ENCODE peak calls at places on chromosomes 1 and 21, in nine cellular contexts. One of them, this sample, is unnamed.

GRCh38 chr1:6260433-6260934 is 414 bp downstream of the GPR153 start:
- DNase-seq in progenitor cell of endocrine pancreas: no peak
- DNase-seq in BJ: no peak
- DNase-seq in NCI-H2107: no peak
- DNase-seq in AG20443: no peak
- DNase-seq in activated CD4-positive, alpha-beta T cell treated with anti-CD3 and anti-CD28 coated beads for 48 hours: no peak
- DNase-seq in NCI-H1930: peak
- DNase-seq in AG09309: no peak
- DNase-seq in posterior vena cava: no peak
- DNase-seq in this sample: no peak

GRCh38 chr1:39369568-39369967 is 121.9 kb upstream of the BMP8A start:
- DNase-seq in posterior vena cava: no peak
- DNase-seq in AG20443: no peak
- DNase-seq in activated CD4-positive, alpha-beta T cell treated with anti-CD3 and anti-CD28 coated beads for 48 hours: no peak
- DNase-seq in progenitor cell of endocrine pancreas: no peak
- DNase-seq in NCI-H2107: no peak
- DNase-seq in NCI-H1930: no peak
- DNase-seq in AG09309: no peak
- DNase-seq in BJ: no peak
- DNase-seq in this sample: no peak

GRCh38 chr21:34807146-34807880 is 138.5 kb downstream of the CLIC6 start:
- DNase-seq in activated CD4-positive, alpha-beta T cell treated with anti-CD3 and anti-CD28 coated beads for 48 hours: peak
- DNase-seq in AG09309: peak
- DNase-seq in NCI-H1930: no peak
- DNase-seq in posterior vena cava: peak
- DNase-seq in BJ: peak
- DNase-seq in NCI-H2107: no peak
- DNase-seq in AG20443: peak
- DNase-seq in progenitor cell of endocrine pancreas: no peak
- DNase-seq in this sample: peak

GRCh38 chr1:200081151-200081981 is 53.9 kb downstream of the NR5A2 start:
- DNase-seq in NCI-H1930: no peak
- DNase-seq in AG09309: no peak
- DNase-seq in progenitor cell of endocrine pancreas: no peak
- DNase-seq in posterior vena cava: no peak
- DNase-seq in activated CD4-positive, alpha-beta T cell treated with anti-CD3 and anti-CD28 coated beads for 48 hours: no peak
- DNase-seq in AG20443: no peak
- DNase-seq in BJ: no peak
- DNase-seq in NCI-H2107: no peak
- DNase-seq in this sample: no peak

GRCh38 chr1:111894497-111894896 is 95.0 kb downstream of the KCND3 start:
- DNase-seq in posterior vena cava: no peak
- DNase-seq in NCI-H1930: no peak
- DNase-seq in AG20443: no peak
- DNase-seq in activated CD4-positive, alpha-beta T cell treated with anti-CD3 and anti-CD28 coated beads for 48 hours: no peak
- DNase-seq in NCI-H2107: no peak
- DNase-seq in progenitor cell of endocrine pancreas: no peak
- DNase-seq in AG09309: no peak
- DNase-seq in BJ: no peak
- DNase-seq in this sample: no peak

GRCh38 chr1:61120998-61121397 is 38.6 kb downstream of the NFIA start:
- DNase-seq in BJ: no peak
- DNase-seq in activated CD4-positive, alpha-beta T cell treated with anti-CD3 and anti-CD28 coated beads for 48 hours: no peak
- DNase-seq in posterior vena cava: no peak
- DNase-seq in NCI-H1930: no peak
- DNase-seq in progenitor cell of endocrine pancreas: no peak
- DNase-seq in AG09309: no peak
- DNase-seq in NCI-H2107: no peak
- DNase-seq in AG20443: peak
- DNase-seq in this sample: peak

GRCh38 chr1:185289880-185290279 is 27.2 kb downstream of the IVNS1ABP start:
- DNase-seq in AG09309: no peak
- DNase-seq in NCI-H1930: no peak
- DNase-seq in activated CD4-positive, alpha-beta T cell treated with anti-CD3 and anti-CD28 coated beads for 48 hours: no peak
- DNase-seq in progenitor cell of endocrine pancreas: no peak
- DNase-seq in AG20443: no peak
- DNase-seq in NCI-H2107: no peak
- DNase-seq in BJ: no peak
- DNase-seq in posterior vena cava: no peak
- DNase-seq in this sample: no peak

GRCh38 chr1:185074307-185074706 is 28.9 kb downstream of the RNF2 start:
- DNase-seq in NCI-H1930: no peak
- DNase-seq in NCI-H2107: no peak
- DNase-seq in activated CD4-positive, alpha-beta T cell treated with anti-CD3 and anti-CD28 coated beads for 48 hours: no peak
- DNase-seq in posterior vena cava: no peak
- DNase-seq in AG09309: no peak
- DNase-seq in BJ: no peak
- DNase-seq in progenitor cell of endocrine pancreas: no peak
- DNase-seq in AG20443: peak
- DNase-seq in this sample: peak

This sample was measured in renal cortical epithelial cell.